ENCODE peak calls at places on chromosomes 16 and 17, in ten cellular contexts. One of them, this sample, is unnamed.

GRCh38 chr17:1773755-1774181 is 11.9 kb downstream of the SERPINF1 start:
- DNase-seq in stimulated activated naive B cell treated with anti-CD40 and anti-IgM and Interleukin-4, amounts not matched to agents 10 μg/mL and 1 μg/mL and 100 μg/mL, for 72 hours: no peak
- DNase-seq in GM13977: no peak
- DNase-seq in thyroid gland: no peak
- DNase-seq in AG09319: no peak
- DNase-seq in GDM1: no peak
- DNase-seq in left lung: no peak
- DNase-seq in germinal center: no peak
- DNase-seq in amygdala: no peak
- DNase-seq in C1 segment of cervical spinal cord: no peak
- DNase-seq in this sample: no peak

GRCh38 chr17:4839965-4840892 is 7.1 kb downstream of the MINK1 start:
- DNase-seq in GDM1: no peak
- DNase-seq in thyroid gland: no peak
- DNase-seq in amygdala: no peak
- DNase-seq in stimulated activated naive B cell treated with anti-CD40 and anti-IgM and Interleukin-4, amounts not matched to agents 10 μg/mL and 1 μg/mL and 100 μg/mL, for 72 hours: no peak
- DNase-seq in C1 segment of cervical spinal cord: no peak
- DNase-seq in left lung: no peak
- DNase-seq in GM13977: no peak
- DNase-seq in germinal center: no peak
- DNase-seq in AG09319: no peak
- DNase-seq in this sample: no peak

GRCh38 chr17:20091161-20092029 is 82.2 kb downstream of the SPECC1 start:
- DNase-seq in amygdala: no peak
- DNase-seq in GDM1: no peak
- DNase-seq in GM13977: no peak
- DNase-seq in stimulated activated naive B cell treated with anti-CD40 and anti-IgM and Interleukin-4, amounts not matched to agents 10 μg/mL and 1 μg/mL and 100 μg/mL, for 72 hours: no peak
- DNase-seq in thyroid gland: no peak
- DNase-seq in left lung: no peak
- DNase-seq in C1 segment of cervical spinal cord: no peak
- DNase-seq in AG09319: no peak
- DNase-seq in germinal center: no peak
- DNase-seq in this sample: no peak

GRCh38 chr17:14616508-14616907 is 315.6 kb downstream of the HS3ST3B1 start:
- DNase-seq in GM13977: no peak
- DNase-seq in left lung: no peak
- DNase-seq in stimulated activated naive B cell treated with anti-CD40 and anti-IgM and Interleukin-4, amounts not matched to agents 10 μg/mL and 1 μg/mL and 100 μg/mL, for 72 hours: no peak
- DNase-seq in germinal center: no peak
- DNase-seq in thyroid gland: no peak
- DNase-seq in AG09319: no peak
- DNase-seq in amygdala: no peak
- DNase-seq in C1 segment of cervical spinal cord: no peak
- DNase-seq in GDM1: no peak
- DNase-seq in this sample: no peak

GRCh38 chr17:43338886-43339516 is 59.8 kb upstream of the ARL4D start:
- DNase-seq in amygdala: peak; percentile 84
- DNase-seq in stimulated activated naive B cell treated with anti-CD40 and anti-IgM and Interleukin-4, amounts not matched to agents 10 μg/mL and 1 μg/mL and 100 μg/mL, for 72 hours: no peak
- DNase-seq in AG09319: no peak
- DNase-seq in GM13977: no peak
- DNase-seq in GDM1: peak; percentile 47
- DNase-seq in C1 segment of cervical spinal cord: peak; percentile 56
- DNase-seq in left lung: peak; percentile 66
- DNase-seq in germinal center: no peak
- DNase-seq in thyroid gland: peak; percentile 96
- DNase-seq in this sample: no peak

GRCh38 chr16:370980-371728 is 816 bp upstream of the MRPL28 start:
- DNase-seq in amygdala: no peak
- DNase-seq in GDM1: no peak
- DNase-seq in left lung: no peak
- DNase-seq in GM13977: no peak
- DNase-seq in stimulated activated naive B cell treated with anti-CD40 and anti-IgM and Interleukin-4, amounts not matched to agents 10 μg/mL and 1 μg/mL and 100 μg/mL, for 72 hours: no peak
- DNase-seq in thyroid gland: no peak
- DNase-seq in germinal center: no peak
- DNase-seq in AG09319: no peak
- DNase-seq in C1 segment of cervical spinal cord: no peak
- DNase-seq in this sample: no peak

GRCh38 chr16:85906349-85906748 is 7.4 kb downstream of the IRF8 start:
- DNase-seq in amygdala: no peak
- DNase-seq in C1 segment of cervical spinal cord: no peak
- DNase-seq in GDM1: no peak
- DNase-seq in GM13977: no peak
- DNase-seq in left lung: no peak
- DNase-seq in AG09319: no peak
- DNase-seq in thyroid gland: no peak
- DNase-seq in germinal center: no peak
- DNase-seq in stimulated activated naive B cell treated with anti-CD40 and anti-IgM and Interleukin-4, amounts not matched to agents 10 μg/mL and 1 μg/mL and 100 μg/mL, for 72 hours: no peak
- DNase-seq in this sample: no peak

GRCh38 chr16:57579361-57579665 is 36.9 kb downstream of the ADGRG5 start:
- DNase-seq in C1 segment of cervical spinal cord: no peak
- DNase-seq in stimulated activated naive B cell treated with anti-CD40 and anti-IgM and Interleukin-4, amounts not matched to agents 10 μg/mL and 1 μg/mL and 100 μg/mL, for 72 hours: no peak
- DNase-seq in left lung: no peak
- DNase-seq in GM13977: no peak
- DNase-seq in GDM1: no peak
- DNase-seq in germinal center: no peak
- DNase-seq in AG09319: no peak
- DNase-seq in amygdala: no peak
- DNase-seq in thyroid gland: no peak
- DNase-seq in this sample: no peak

GRCh38 chr17:70169707-70170597 is 620 bp downstream of the KCNJ2 start:
- DNase-seq in AG09319: no peak
- DNase-seq in amygdala: no peak
- DNase-seq in C1 segment of cervical spinal cord: no peak
- DNase-seq in stimulated activated naive B cell treated with anti-CD40 and anti-IgM and Interleukin-4, amounts not matched to agents 10 μg/mL and 1 μg/mL and 100 μg/mL, for 72 hours: no peak
- DNase-seq in thyroid gland: no peak
- DNase-seq in GDM1: no peak
- DNase-seq in GM13977: no peak
- DNase-seq in left lung: no peak
- DNase-seq in germinal center: no peak
- DNase-seq in this sample: no peak

GRCh38 chr17:61621317-61621716 is 30.3 kb upstream of the NACA2 start:
- DNase-seq in germinal center: no peak
- DNase-seq in left lung: no peak
- DNase-seq in amygdala: no peak
- DNase-seq in AG09319: no peak
- DNase-seq in C1 segment of cervical spinal cord: no peak
- DNase-seq in thyroid gland: no peak
- DNase-seq in GM13977: no peak
- DNase-seq in stimulated activated naive B cell treated with anti-CD40 and anti-IgM and Interleukin-4, amounts not matched to agents 10 μg/mL and 1 μg/mL and 100 μg/mL, for 72 hours: no peak
- DNase-seq in GDM1: no peak
- DNase-seq in this sample: no peak

GRCh38 chr16:51053805-51054204 is 97.3 kb downstream of the SALL1 start:
- DNase-seq in amygdala: no peak
- DNase-seq in left lung: no peak
- DNase-seq in GM13977: no peak
- DNase-seq in C1 segment of cervical spinal cord: no peak
- DNase-seq in GDM1: no peak
- DNase-seq in thyroid gland: no peak
- DNase-seq in AG09319: no peak
- DNase-seq in stimulated activated naive B cell treated with anti-CD40 and anti-IgM and Interleukin-4, amounts not matched to agents 10 μg/mL and 1 μg/mL and 100 μg/mL, for 72 hours: no peak
- DNase-seq in germinal center: no peak
- DNase-seq in this sample: no peak

GRCh38 chr16:24045641-24046040 is 209.9 kb downstream of the PRKCB start:
- DNase-seq in GDM1: no peak
- DNase-seq in AG09319: no peak
- DNase-seq in C1 segment of cervical spinal cord: no peak
- DNase-seq in amygdala: peak; percentile 11
- DNase-seq in germinal center: no peak
- DNase-seq in left lung: no peak
- DNase-seq in stimulated activated naive B cell treated with anti-CD40 and anti-IgM and Interleukin-4, amounts not matched to agents 10 μg/mL and 1 μg/mL and 100 μg/mL, for 72 hours: no peak
- DNase-seq in thyroid gland: no peak
- DNase-seq in GM13977: no peak
- DNase-seq in this sample: no peak

GRCh38 chr17:50905460-50905803 is 39.3 kb upstream of the TOB1 start:
- DNase-seq in left lung: no peak
- DNase-seq in germinal center: no peak
- DNase-seq in AG09319: no peak
- DNase-seq in C1 segment of cervical spinal cord: no peak
- DNase-seq in GDM1: no peak
- DNase-seq in stimulated activated naive B cell treated with anti-CD40 and anti-IgM and Interleukin-4, amounts not matched to agents 10 μg/mL and 1 μg/mL and 100 μg/mL, for 72 hours: no peak
- DNase-seq in amygdala: no peak
- DNase-seq in thyroid gland: peak; percentile 48
- DNase-seq in GM13977: no peak
- DNase-seq in this sample: no peak

This sample was measured in GM06990.